ENCODE peak calls at places on chromosomes 1 and 21, in six cellular contexts. One of them, this sample, is unnamed.

GRCh38 chr1:21277178-21277577 is 13.1 kb downstream of the ECE1 start:
- DNase-seq in GM20000: no peak
- DNase-seq in osteocyte: no peak
- DNase-seq in GM23338: no peak
- DNase-seq in testis: no peak
- DNase-seq in cardiac fibroblast: no peak
- DNase-seq in this sample: no peak

GRCh38 chr1:234617986-234618725 is 8.2 kb upstream of the IRF2BP2 start:
- DNase-seq in GM23338: peak; percentile 54
- DNase-seq in testis: no peak
- DNase-seq in cardiac fibroblast: peak; percentile 63
- DNase-seq in osteocyte: no peak
- DNase-seq in GM20000: no peak
- DNase-seq in this sample: no peak

GRCh38 chr1:85179517-85179916 is 21.3 kb downstream of the SYDE2 start:
- DNase-seq in testis: no peak
- DNase-seq in GM20000: no peak
- DNase-seq in osteocyte: no peak
- DNase-seq in cardiac fibroblast: no peak
- DNase-seq in GM23338: no peak
- DNase-seq in this sample: no peak

GRCh38 chr1:119737040-119737682 is 25.4 kb downstream of the PHGDH start:
- DNase-seq in cardiac fibroblast: no peak
- DNase-seq in GM20000: no peak
- DNase-seq in GM23338: no peak
- DNase-seq in osteocyte: no peak
- DNase-seq in testis: peak; percentile 96
- DNase-seq in this sample: no peak

GRCh38 chr21:45631540-45631939 is 12.0 kb upstream of the PCBP3 start:
- DNase-seq in cardiac fibroblast: no peak
- DNase-seq in osteocyte: peak; percentile 74
- DNase-seq in GM20000: no peak
- DNase-seq in testis: no peak
- DNase-seq in GM23338: no peak
- DNase-seq in this sample: no peak

GRCh38 chr1:25527946-25528595 is 15.3 kb upstream of the LDLRAP1 start:
- DNase-seq in GM23338: no peak
- DNase-seq in cardiac fibroblast: no peak
- DNase-seq in GM20000: no peak
- DNase-seq in osteocyte: no peak
- DNase-seq in testis: no peak
- DNase-seq in this sample: no peak

GRCh38 chr21:28605138-28605537 is 387.5 kb downstream of the LTN1 start:
- DNase-seq in testis: no peak
- DNase-seq in osteocyte: no peak
- DNase-seq in GM23338: no peak
- DNase-seq in GM20000: peak; percentile 6
- DNase-seq in cardiac fibroblast: no peak
- DNase-seq in this sample: no peak

GRCh38 chr21:33618407-33618806 is 23.1 kb downstream of the CRYZL1 start:
- DNase-seq in testis: no peak
- DNase-seq in GM23338: peak; percentile 20
- DNase-seq in cardiac fibroblast: no peak
- DNase-seq in osteocyte: no peak
- DNase-seq in GM20000: no peak
- DNase-seq in this sample: no peak

GRCh38 chr1:203823306-203823705 is 27.9 kb downstream of the ZBED6 start:
- DNase-seq in cardiac fibroblast: no peak
- DNase-seq in osteocyte: no peak
- DNase-seq in testis: no peak
- DNase-seq in GM23338: no peak
- DNase-seq in GM20000: no peak
- DNase-seq in this sample: no peak

GRCh38 chr1:151510614-151510956 is 602 bp upstream of the CGN start:
- DNase-seq in GM23338: no peak
- DNase-seq in GM20000: no peak
- DNase-seq in testis: no peak
- DNase-seq in cardiac fibroblast: no peak
- DNase-seq in osteocyte: no peak
- DNase-seq in this sample: no peak

GRCh38 chr1:231027136-231027925 is 12.7 kb downstream of the FAM89A start:
- DNase-seq in osteocyte: no peak
- DNase-seq in testis: no peak
- DNase-seq in GM23338: no peak
- DNase-seq in cardiac fibroblast: no peak
- DNase-seq in GM20000: no peak
- DNase-seq in this sample: no peak

GRCh38 chr1:181635108-181635507 is 151.8 kb downstream of the CACNA1E start:
- DNase-seq in GM23338: no peak
- DNase-seq in cardiac fibroblast: no peak
- DNase-seq in testis: no peak
- DNase-seq in osteocyte: peak; percentile 49
- DNase-seq in GM20000: no peak
- DNase-seq in this sample: no peak

GRCh38 chr1:36128126-36128904 is 3.3 kb upstream of the COL8A2 start:
- DNase-seq in GM20000: no peak
- DNase-seq in GM23338: no peak
- DNase-seq in testis: no peak
- DNase-seq in cardiac fibroblast: peak; percentile 43
- DNase-seq in osteocyte: no peak
- DNase-seq in this sample: no peak

GRCh38 chr1:67685558-67686271 is 714 bp downstream of the GADD45A start:
- DNase-seq in GM23338: peak; percentile 68
- DNase-seq in cardiac fibroblast: peak; percentile 62
- DNase-seq in GM20000: peak; percentile 63
- DNase-seq in testis: peak; percentile 46
- DNase-seq in osteocyte: peak; percentile 84
- DNase-seq in this sample: peak; percentile 25

GRCh38 chr1:84089470-84090261 is 54.4 kb upstream of the PRKACB start:
- DNase-seq in GM20000: no peak
- DNase-seq in osteocyte: no peak
- DNase-seq in GM23338: no peak
- DNase-seq in testis: no peak
- DNase-seq in cardiac fibroblast: peak; percentile 86
- DNase-seq in this sample: no peak

GRCh38 chr1:89547563-89548485 is 23.2 kb downstream of the LRRC8B start:
- DNase-seq in cardiac fibroblast: peak; percentile 85
- DNase-seq in osteocyte: no peak
- DNase-seq in GM23338: no peak
- DNase-seq in GM20000: peak; percentile 26
- DNase-seq in testis: no peak
- DNase-seq in this sample: no peak

GRCh38 chr1:225825606-225826005 is 15.7 kb downstream of the EPHX1 start:
- DNase-seq in GM20000: no peak
- DNase-seq in GM23338: no peak
- DNase-seq in osteocyte: no peak
- DNase-seq in testis: peak; percentile 62
- DNase-seq in cardiac fibroblast: no peak
- DNase-seq in this sample: no peak

GRCh38 chr1:60596791-60597748 is 485.3 kb upstream of the NFIA start:
- DNase-seq in GM20000: no peak
- DNase-seq in GM23338: no peak
- DNase-seq in testis: peak; percentile 23
- DNase-seq in cardiac fibroblast: peak; percentile 76
- DNase-seq in osteocyte: no peak
- DNase-seq in this sample: no peak

GRCh38 chr1:220084460-220084859 is 5.1 kb downstream of the BPNT1 start:
- DNase-seq in cardiac fibroblast: peak; percentile 5
- DNase-seq in testis: no peak
- DNase-seq in osteocyte: no peak
- DNase-seq in GM23338: no peak
- DNase-seq in GM20000: no peak
- DNase-seq in this sample: no peak

GRCh38 chr1:12464627-12465056 is 153.4 kb downstream of the DHRS3 start:
- DNase-seq in testis: no peak
- DNase-seq in osteocyte: no peak
- DNase-seq in cardiac fibroblast: peak; percentile 86
- DNase-seq in GM23338: no peak
- DNase-seq in GM20000: no peak
- DNase-seq in this sample: no peak

GRCh38 chr1:208235983-208236761 is 8.0 kb downstream of the PLXNA2 start:
- DNase-seq in GM20000: peak; percentile 32
- DNase-seq in testis: peak; percentile 67
- DNase-seq in osteocyte: no peak
- DNase-seq in GM23338: no peak
- DNase-seq in cardiac fibroblast: peak; percentile 80
- DNase-seq in this sample: no peak

GRCh38 chr1:209742409-209743144 is 13.3 kb upstream of the TRAF3IP3 start:
- DNase-seq in testis: no peak
- DNase-seq in cardiac fibroblast: peak; percentile 89
- DNase-seq in GM23338: no peak
- DNase-seq in osteocyte: no peak
- DNase-seq in GM20000: no peak
- DNase-seq in this sample: no peak

GRCh38 chr1:202572867-202573266 is 137.4 kb downstream of the SYT2 start:
- DNase-seq in osteocyte: no peak
- DNase-seq in testis: no peak
- DNase-seq in GM20000: no peak
- DNase-seq in GM23338: no peak
- DNase-seq in cardiac fibroblast: no peak
- DNase-seq in this sample: no peak

GRCh38 chr1:39089811-39090519 is 63.8 kb downstream of the NDUFS5 start:
- DNase-seq in cardiac fibroblast: peak; percentile 12
- DNase-seq in GM23338: no peak
- DNase-seq in GM20000: no peak
- DNase-seq in osteocyte: no peak
- DNase-seq in testis: peak; percentile 68
- DNase-seq in this sample: no peak

GRCh38 chr1:54516249-54516920 is 31.6 kb upstream of the ACOT11 start:
- DNase-seq in GM23338: no peak
- DNase-seq in testis: no peak
- DNase-seq in GM20000: no peak
- DNase-seq in osteocyte: no peak
- DNase-seq in cardiac fibroblast: no peak
- DNase-seq in this sample: no peak

GRCh38 chr1:208093754-208094719 is 150.1 kb downstream of the PLXNA2 start:
- DNase-seq in GM20000: peak; percentile 70
- DNase-seq in GM23338: peak; percentile 90
- DNase-seq in osteocyte: no peak
- DNase-seq in cardiac fibroblast: peak; percentile 82
- DNase-seq in testis: peak; percentile 87
- DNase-seq in this sample: peak; percentile 36

GRCh38 chr1:245503548-245503947 is 348.8 kb downstream of the KIF26B start:
- DNase-seq in testis: no peak
- DNase-seq in osteocyte: no peak
- DNase-seq in GM20000: no peak
- DNase-seq in GM23338: no peak
- DNase-seq in cardiac fibroblast: no peak
- DNase-seq in this sample: no peak

GRCh38 chr1:64517640-64518039 is 47.7 kb downstream of the CACHD1 start:
- DNase-seq in GM20000: no peak
- DNase-seq in testis: no peak
- DNase-seq in GM23338: no peak
- DNase-seq in osteocyte: no peak
- DNase-seq in cardiac fibroblast: no peak
- DNase-seq in this sample: no peak

DNA sequence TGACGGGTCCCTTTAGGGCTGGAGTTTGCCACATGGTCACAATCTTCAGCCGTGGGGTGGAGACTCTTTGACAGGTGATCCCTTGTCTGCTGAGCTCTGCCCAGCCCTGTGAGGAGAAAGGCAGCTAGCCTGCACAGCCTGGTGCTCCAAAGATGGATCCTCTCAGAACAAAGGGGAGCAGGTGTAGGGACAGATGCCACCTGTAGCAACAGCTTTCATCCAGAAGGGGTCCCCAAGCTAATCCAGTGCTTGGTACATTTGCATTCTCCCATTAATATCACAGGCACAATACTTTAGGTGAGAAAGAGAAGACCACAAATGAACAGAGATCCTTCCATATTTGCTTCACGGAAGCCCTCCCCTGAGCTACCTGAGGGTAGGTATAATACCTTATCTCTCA is 93.2 kb downstream of the CCDC185 start:
- DNase-seq in testis: no peak
- DNase-seq in GM23338: peak; percentile 32
- DNase-seq in cardiac fibroblast: no peak
- DNase-seq in GM20000: no peak
- DNase-seq in osteocyte: no peak
- DNase-seq in this sample: no peak
- TF ChIP-seq CTCF in testis: no peak
- TF ChIP-seq CTCF in GM23338: peak; percentile 39
- TF ChIP-seq CTCF in cardiac fibroblast: peak; percentile 8
- TF ChIP-seq CTCF in GM20000: no peak
- TF ChIP-seq CTCF in osteocyte: no peak
- TF ChIP-seq CTCF in this sample: no peak

GRCh38 chr1:56758135-56758534 is 61.1 kb downstream of the FYB2 start:
- DNase-seq in osteocyte: no peak
- DNase-seq in GM20000: peak; percentile 3
- DNase-seq in cardiac fibroblast: no peak
- DNase-seq in GM23338: peak; percentile 68
- DNase-seq in testis: peak; percentile 54
- DNase-seq in this sample: no peak
- TF ChIP-seq CTCF in osteocyte: no peak
- TF ChIP-seq CTCF in GM20000: no peak
- TF ChIP-seq CTCF in cardiac fibroblast: no peak
- TF ChIP-seq CTCF in GM23338: peak; percentile 84
- TF ChIP-seq CTCF in testis: no peak
- TF ChIP-seq CTCF in this sample: no peak

DNA sequence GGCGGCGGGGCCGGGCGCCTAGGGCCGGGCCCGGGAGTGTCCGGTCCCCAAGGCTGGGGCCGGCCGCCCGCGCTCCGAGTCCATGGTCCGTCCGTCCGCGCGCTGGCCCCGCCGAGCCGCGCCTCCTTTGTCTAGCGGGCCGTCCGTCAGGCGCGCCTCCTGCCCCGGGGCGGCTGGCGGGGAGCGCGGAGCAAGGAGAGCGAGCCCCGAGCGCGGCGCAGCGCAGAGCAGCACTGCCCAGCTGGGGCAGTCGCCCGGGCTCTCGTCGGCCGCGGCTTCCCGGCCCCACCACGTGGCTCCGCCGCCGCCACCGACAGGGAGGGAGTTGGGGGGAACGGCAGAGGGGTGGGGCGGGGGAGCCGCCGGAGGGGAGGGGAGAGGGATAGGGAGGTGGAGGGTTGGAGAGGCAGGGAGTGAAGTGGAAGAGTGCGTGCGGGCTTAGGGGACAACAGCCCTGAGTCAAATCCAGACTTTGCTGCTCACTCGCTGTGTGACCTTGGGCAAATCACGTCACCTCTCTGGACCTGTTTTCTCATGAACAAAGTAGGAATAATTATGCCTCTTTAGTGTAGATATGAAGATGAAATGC is at the start of gene NKAIN1:
- DNase-seq in cardiac fibroblast: peak; percentile 19
- DNase-seq in GM20000: peak; percentile 36
- DNase-seq in testis: no peak
- DNase-seq in osteocyte: no peak
- DNase-seq in GM23338: peak; percentile 84
- DNase-seq in this sample: peak; percentile 49
- TF ChIP-seq CTCF in cardiac fibroblast: no peak
- TF ChIP-seq CTCF in GM20000: no peak
- TF ChIP-seq CTCF in testis: no peak
- TF ChIP-seq CTCF in osteocyte: no peak
- TF ChIP-seq CTCF in GM23338: no peak
- TF ChIP-seq CTCF in this sample: no peak

GRCh38 chr1:53450225-53450624 is 9.0 kb upstream of the DMRTB1 start:
- DNase-seq in cardiac fibroblast: peak; percentile 5
- DNase-seq in GM20000: no peak
- DNase-seq in osteocyte: no peak
- DNase-seq in GM23338: peak; percentile 63
- DNase-seq in testis: no peak
- DNase-seq in this sample: no peak
- TF ChIP-seq CTCF in cardiac fibroblast: peak; percentile 42
- TF ChIP-seq CTCF in GM20000: peak; percentile 30
- TF ChIP-seq CTCF in osteocyte: no peak
- TF ChIP-seq CTCF in GM23338: peak; percentile 78
- TF ChIP-seq CTCF in testis: peak; percentile 27
- TF ChIP-seq CTCF in this sample: no peak

This sample was measured in mesothelial cell of epicardium.